ENCODE peak calls at places on chromosomes 7 and 10, in seven cellular contexts. One of them, this sample, is unnamed.

GRCh38 chr7:46725838-46726237 is 804.8 kb upstream of the IGFBP3 start:
- DNase-seq in HL-60: no peak
- DNase-seq in IMR-90: peak
- DNase-seq in A549: no peak
- DNase-seq in AG04450: no peak
- DNase-seq in RWPE1: no peak
- DNase-seq in Caco-2: no peak
- DNase-seq in this sample: no peak

GRCh38 chr7:103065666-103066065 is 8.9 kb downstream of the FBXL13 start:
- DNase-seq in HL-60: peak
- DNase-seq in IMR-90: peak
- DNase-seq in A549: peak
- DNase-seq in AG04450: no peak
- DNase-seq in RWPE1: no peak
- DNase-seq in Caco-2: peak
- DNase-seq in this sample: peak

GRCh38 chr10:74008212-74008731 is 10.4 kb downstream of the VCL start:
- DNase-seq in HL-60: no peak
- DNase-seq in IMR-90: peak
- DNase-seq in A549: no peak
- DNase-seq in AG04450: peak
- DNase-seq in RWPE1: no peak
- DNase-seq in Caco-2: no peak
- DNase-seq in this sample: no peak

GRCh38 chr10:113301342-113301984 is 251.4 kb upstream of the HABP2 start:
- DNase-seq in HL-60: no peak
- DNase-seq in IMR-90: no peak
- DNase-seq in A549: no peak
- DNase-seq in AG04450: no peak
- DNase-seq in RWPE1: no peak
- DNase-seq in Caco-2: no peak
- DNase-seq in this sample: no peak

GRCh38 chr10:115857856-115858255 is 415.1 kb downstream of the GFRA1 start:
- DNase-seq in HL-60: no peak
- DNase-seq in IMR-90: no peak
- DNase-seq in A549: no peak
- DNase-seq in AG04450: no peak
- DNase-seq in RWPE1: no peak
- DNase-seq in Caco-2: no peak
- DNase-seq in this sample: no peak

GRCh38 chr7:114502454-114503254 is 88.0 kb downstream of the FOXP2 start:
- DNase-seq in HL-60: no peak
- DNase-seq in IMR-90: peak
- DNase-seq in A549: no peak
- DNase-seq in AG04450: no peak
- DNase-seq in RWPE1: no peak
- DNase-seq in Caco-2: no peak
- DNase-seq in this sample: no peak

GRCh38 chr10:72691470-72692056 is 380 bp upstream of the MCU start:
- DNase-seq in HL-60: peak
- DNase-seq in IMR-90: peak
- DNase-seq in A549: peak
- DNase-seq in AG04450: no peak
- DNase-seq in RWPE1: peak
- DNase-seq in Caco-2: peak
- DNase-seq in this sample: no peak

GRCh38 chr7:155090647-155091046 is 20.5 kb downstream of the HTR5A start:
- DNase-seq in HL-60: no peak
- DNase-seq in IMR-90: no peak
- DNase-seq in A549: no peak
- DNase-seq in AG04450: no peak
- DNase-seq in RWPE1: peak
- DNase-seq in Caco-2: no peak
- DNase-seq in this sample: no peak

GRCh38 chr7:1646957-1647891 is 22.9 kb upstream of the ELFN1 start:
- DNase-seq in HL-60: no peak
- DNase-seq in IMR-90: no peak
- DNase-seq in A549: no peak
- DNase-seq in AG04450: no peak
- DNase-seq in RWPE1: no peak
- DNase-seq in Caco-2: no peak
- DNase-seq in this sample: no peak

GRCh38 chr7:18361756-18362155 is 133.8 kb upstream of the HDAC9 start:
- DNase-seq in HL-60: no peak
- DNase-seq in IMR-90: no peak
- DNase-seq in A549: no peak
- DNase-seq in AG04450: no peak
- DNase-seq in RWPE1: peak
- DNase-seq in Caco-2: no peak
- DNase-seq in this sample: no peak

GRCh38 chr7:6453737-6454136 is 6.0 kb upstream of the DAGLB start:
- DNase-seq in HL-60: no peak
- DNase-seq in IMR-90: peak
- DNase-seq in A549: peak
- DNase-seq in AG04450: no peak
- DNase-seq in RWPE1: peak
- DNase-seq in Caco-2: no peak
- DNase-seq in this sample: no peak

GRCh38 chr7:30173058-30173897 is 38.5 kb downstream of the MTURN start:
- DNase-seq in HL-60: no peak
- DNase-seq in IMR-90: peak
- DNase-seq in A549: no peak
- DNase-seq in AG04450: peak
- DNase-seq in RWPE1: peak
- DNase-seq in Caco-2: peak
- DNase-seq in this sample: no peak

GRCh38 chr7:93949468-93949867 is 27.9 kb downstream of the GNG11 start:
- DNase-seq in HL-60: no peak
- DNase-seq in IMR-90: peak
- DNase-seq in A549: peak
- DNase-seq in AG04450: peak
- DNase-seq in RWPE1: peak
- DNase-seq in Caco-2: no peak
- DNase-seq in this sample: no peak

GRCh38 chr7:17380696-17381662 is 82.5 kb downstream of the AHR start:
- DNase-seq in HL-60: no peak
- DNase-seq in IMR-90: peak
- DNase-seq in A549: no peak
- DNase-seq in AG04450: no peak
- DNase-seq in RWPE1: no peak
- DNase-seq in Caco-2: no peak
- DNase-seq in this sample: no peak

GRCh38 chr7:133253522-133253882 is 624 bp downstream of the EXOC4 start:
- DNase-seq in HL-60: no peak
- DNase-seq in IMR-90: peak
- DNase-seq in A549: no peak
- DNase-seq in AG04450: no peak
- DNase-seq in RWPE1: no peak
- DNase-seq in Caco-2: no peak
- DNase-seq in this sample: no peak

GRCh38 chr10:69435966-69436520 is 15.2 kb upstream of the TSPAN15 start:
- DNase-seq in HL-60: no peak
- DNase-seq in IMR-90: no peak
- DNase-seq in A549: no peak
- DNase-seq in AG04450: no peak
- DNase-seq in RWPE1: no peak
- DNase-seq in Caco-2: no peak
- DNase-seq in this sample: no peak

GRCh38 chr7:2722591-2722990 is 34.6 kb downstream of the AMZ1 start:
- DNase-seq in HL-60: no peak
- DNase-seq in IMR-90: no peak
- DNase-seq in A549: no peak
- DNase-seq in AG04450: no peak
- DNase-seq in RWPE1: no peak
- DNase-seq in Caco-2: no peak
- DNase-seq in this sample: no peak

DNA sequence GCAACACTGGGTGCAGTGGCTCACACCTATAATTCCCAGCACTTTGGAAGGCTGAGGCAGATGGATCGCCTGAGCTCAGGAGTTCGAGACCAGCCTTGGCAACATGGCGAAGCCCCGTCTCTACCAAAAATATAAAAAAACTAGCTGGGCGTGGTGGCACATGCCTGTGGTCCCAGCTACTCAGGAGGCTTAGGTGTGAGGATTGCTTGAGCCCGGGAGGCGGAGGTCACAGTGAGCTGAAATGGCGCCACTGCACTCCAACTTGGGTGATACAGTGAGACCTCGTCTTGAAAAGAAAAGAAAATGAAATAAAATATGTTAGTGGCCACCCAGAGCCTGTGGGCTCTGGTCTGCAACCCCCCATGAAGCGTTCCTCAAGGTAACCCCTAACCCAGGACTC is 13.3 kb downstream of the ITPRIP start:
- DNase-seq in HL-60: no peak
- DNase-seq in IMR-90: no peak
- DNase-seq in A549: no peak
- DNase-seq in AG04450: no peak
- DNase-seq in RWPE1: no peak
- DNase-seq in Caco-2: no peak
- DNase-seq in this sample: no peak
- TF ChIP-seq CTCF in HL-60: no peak
- TF ChIP-seq CTCF in IMR-90: no peak
- TF ChIP-seq CTCF in A549: no peak
- TF ChIP-seq CTCF in AG04450: no peak
- TF ChIP-seq CTCF in RWPE1: no peak
- TF ChIP-seq CTCF in Caco-2: no peak
- TF ChIP-seq CTCF in this sample: no peak

GRCh38 chr10:11270135-11270857 is 252.6 kb downstream of the CELF2 start:
- DNase-seq in HL-60: peak
- DNase-seq in IMR-90: peak
- DNase-seq in A549: peak
- DNase-seq in AG04450: peak
- DNase-seq in RWPE1: peak
- DNase-seq in Caco-2: peak
- DNase-seq in this sample: peak

GRCh38 chr10:11272915-11273389 is 255.3 kb downstream of the CELF2 start:
- DNase-seq in HL-60: peak
- DNase-seq in IMR-90: no peak
- DNase-seq in A549: no peak
- DNase-seq in AG04450: no peak
- DNase-seq in RWPE1: no peak
- DNase-seq in Caco-2: no peak
- DNase-seq in this sample: no peak

GRCh38 chr10:11265486-11265885 is 247.8 kb downstream of the CELF2 start:
- DNase-seq in HL-60: no peak
- DNase-seq in IMR-90: no peak
- DNase-seq in A549: no peak
- DNase-seq in AG04450: no peak
- DNase-seq in RWPE1: no peak
- DNase-seq in Caco-2: no peak
- DNase-seq in this sample: no peak

GRCh38 chr10:11276475-11276990 is 258.9 kb downstream of the CELF2 start:
- DNase-seq in HL-60: no peak
- DNase-seq in IMR-90: no peak
- DNase-seq in A549: no peak
- DNase-seq in AG04450: no peak
- DNase-seq in RWPE1: no peak
- DNase-seq in Caco-2: no peak
- DNase-seq in this sample: no peak

GRCh38 chr10:11270858-11271179 is 253.1 kb downstream of the CELF2 start:
- DNase-seq in HL-60: no peak
- DNase-seq in IMR-90: no peak
- DNase-seq in A549: no peak
- DNase-seq in AG04450: no peak
- DNase-seq in RWPE1: no peak
- DNase-seq in Caco-2: no peak
- DNase-seq in this sample: no peak
- TF ChIP-seq CTCF in HL-60: no peak
- TF ChIP-seq CTCF in IMR-90: no peak
- TF ChIP-seq CTCF in A549: peak
- TF ChIP-seq CTCF in AG04450: no peak
- TF ChIP-seq CTCF in RWPE1: peak
- TF ChIP-seq CTCF in Caco-2: no peak
- TF ChIP-seq CTCF in this sample: no peak

GRCh38 chr7:92528188-92528957 is at the start of the genes PEX1 and RBM48:
- DNase-seq in HL-60: peak
- DNase-seq in IMR-90: peak
- DNase-seq in A549: peak
- DNase-seq in AG04450: peak
- DNase-seq in RWPE1: peak
- DNase-seq in Caco-2: peak
- DNase-seq in this sample: peak
- TF ChIP-seq CTCF in HL-60: no peak
- TF ChIP-seq CTCF in IMR-90: peak
- TF ChIP-seq CTCF in A549: peak
- TF ChIP-seq CTCF in AG04450: peak
- TF ChIP-seq CTCF in RWPE1: peak
- TF ChIP-seq CTCF in Caco-2: peak
- TF ChIP-seq CTCF in this sample: no peak

GRCh38 chr7:23181684-23182553 is at the start of gene NUP42:
- DNase-seq in HL-60: peak
- DNase-seq in IMR-90: peak
- DNase-seq in A549: peak
- DNase-seq in AG04450: peak
- DNase-seq in RWPE1: peak
- DNase-seq in Caco-2: peak
- DNase-seq in this sample: peak

GRCh38 chr7:23183279-23184012 is 1.6 kb downstream of the NUP42 start:
- DNase-seq in HL-60: peak
- DNase-seq in IMR-90: no peak
- DNase-seq in A549: no peak
- DNase-seq in AG04450: no peak
- DNase-seq in RWPE1: no peak
- DNase-seq in Caco-2: no peak
- DNase-seq in this sample: no peak

GRCh38 chr7:23184291-23184690 is 2.4 kb downstream of the NUP42 start:
- DNase-seq in HL-60: no peak
- DNase-seq in IMR-90: no peak
- DNase-seq in A549: no peak
- DNase-seq in AG04450: no peak
- DNase-seq in RWPE1: no peak
- DNase-seq in Caco-2: no peak
- DNase-seq in this sample: no peak

GRCh38 chr7:23185980-23186379 is 4.1 kb downstream of the NUP42 start:
- DNase-seq in HL-60: no peak
- DNase-seq in IMR-90: no peak
- DNase-seq in A549: no peak
- DNase-seq in AG04450: no peak
- DNase-seq in RWPE1: no peak
- DNase-seq in Caco-2: no peak
- DNase-seq in this sample: no peak

DNA sequence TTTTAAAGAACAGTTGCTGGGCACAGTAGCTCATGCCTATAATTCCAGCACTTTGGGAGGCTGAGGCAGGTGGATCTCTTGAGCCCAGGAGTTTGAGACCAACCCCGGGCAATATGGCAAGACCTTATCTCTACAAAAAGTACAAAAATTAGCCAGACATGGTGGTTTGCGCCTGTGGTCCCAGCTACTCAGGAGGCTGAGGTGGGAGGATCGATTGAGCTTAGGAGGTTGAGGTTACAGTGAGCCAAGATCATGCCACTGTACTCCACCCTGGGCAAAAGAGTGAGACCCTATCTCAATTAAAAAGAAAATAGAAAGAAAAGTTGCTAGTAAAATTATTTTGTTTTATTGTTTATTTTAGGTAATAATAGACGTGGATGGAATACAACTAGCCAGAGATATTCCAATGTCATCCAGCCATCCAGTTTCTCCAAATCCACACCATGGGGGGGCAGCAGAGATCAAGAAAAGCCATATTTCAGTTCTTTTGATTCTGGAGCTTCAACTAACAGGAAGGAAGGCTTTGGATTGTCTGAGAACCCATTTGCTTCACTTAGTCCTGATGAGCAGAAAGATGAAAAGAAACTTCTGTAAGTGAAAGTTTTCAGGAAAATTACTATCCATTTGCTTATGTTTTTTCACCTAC is 3.0 kb downstream of the NUP42 start:
- DNase-seq in HL-60: peak
- DNase-seq in IMR-90: peak
- DNase-seq in A549: peak
- DNase-seq in AG04450: no peak
- DNase-seq in RWPE1: peak
- DNase-seq in Caco-2: peak
- DNase-seq in this sample: no peak
- TF ChIP-seq CTCF in HL-60: no peak
- TF ChIP-seq CTCF in IMR-90: peak
- TF ChIP-seq CTCF in A549: peak
- TF ChIP-seq CTCF in AG04450: peak
- TF ChIP-seq CTCF in RWPE1: peak
- TF ChIP-seq CTCF in Caco-2: peak
- TF ChIP-seq CTCF in this sample: no peak